ENCODE peak calls at places on chromosomes 5 and 9, in eight cellular contexts. One of them, this sample, is unnamed.

GRCh38 chr5:18970000-18970399 is 1018.0 kb downstream of the CDH18 start:
- DNase-seq in frontal cortex: no peak
- DNase-seq in AML-193: no peak
- DNase-seq in NCI-H187: no peak
- DNase-seq in activated CD8-positive, alpha-beta T cell treated with anti-CD3 and anti-CD28 coated beads for 36 hours: no peak
- DNase-seq in cortex of kidney: no peak
- DNase-seq in NCI-H748 treated with DMSO at 0.1 percent for 48 hours: no peak
- DNase-seq in T-cell: no peak
- DNase-seq in this sample: no peak

GRCh38 chr5:127425868-127426267 is 91.6 kb upstream of the PRRC1 start:
- DNase-seq in T-cell: no peak
- DNase-seq in NCI-H187: no peak
- DNase-seq in NCI-H748 treated with DMSO at 0.1 percent for 48 hours: no peak
- DNase-seq in activated CD8-positive, alpha-beta T cell treated with anti-CD3 and anti-CD28 coated beads for 36 hours: no peak
- DNase-seq in cortex of kidney: no peak
- DNase-seq in AML-193: no peak
- DNase-seq in frontal cortex: no peak
- DNase-seq in this sample: no peak

GRCh38 chr5:180027449-180028089 is 44.0 kb downstream of the RNF130 start:
- DNase-seq in cortex of kidney: no peak
- DNase-seq in NCI-H748 treated with DMSO at 0.1 percent for 48 hours: no peak
- DNase-seq in T-cell: no peak
- DNase-seq in NCI-H187: no peak
- DNase-seq in frontal cortex: no peak
- DNase-seq in activated CD8-positive, alpha-beta T cell treated with anti-CD3 and anti-CD28 coated beads for 36 hours: no peak
- DNase-seq in AML-193: no peak
- DNase-seq in this sample: no peak

GRCh38 chr9:90069107-90069506 is 464.3 kb downstream of the GADD45G start:
- DNase-seq in frontal cortex: no peak
- DNase-seq in NCI-H748 treated with DMSO at 0.1 percent for 48 hours: no peak
- DNase-seq in NCI-H187: no peak
- DNase-seq in cortex of kidney: no peak
- DNase-seq in activated CD8-positive, alpha-beta T cell treated with anti-CD3 and anti-CD28 coated beads for 36 hours: no peak
- DNase-seq in AML-193: no peak
- DNase-seq in T-cell: no peak
- DNase-seq in this sample: no peak

GRCh38 chr5:100615362-100615761 is 80.2 kb downstream of the FAM174A start:
- DNase-seq in NCI-H187: no peak
- DNase-seq in frontal cortex: no peak
- DNase-seq in cortex of kidney: no peak
- DNase-seq in NCI-H748 treated with DMSO at 0.1 percent for 48 hours: no peak
- DNase-seq in T-cell: no peak
- DNase-seq in activated CD8-positive, alpha-beta T cell treated with anti-CD3 and anti-CD28 coated beads for 36 hours: no peak
- DNase-seq in AML-193: no peak
- DNase-seq in this sample: no peak

GRCh38 chr9:94805585-94805984 is 79.1 kb downstream of the AOPEP start:
- DNase-seq in NCI-H187: no peak
- DNase-seq in cortex of kidney: no peak
- DNase-seq in activated CD8-positive, alpha-beta T cell treated with anti-CD3 and anti-CD28 coated beads for 36 hours: no peak
- DNase-seq in frontal cortex: no peak
- DNase-seq in AML-193: peak
- DNase-seq in T-cell: no peak
- DNase-seq in NCI-H748 treated with DMSO at 0.1 percent for 48 hours: peak
- DNase-seq in this sample: no peak

GRCh38 chr5:93433422-93433821 is 147.6 kb downstream of the NR2F1-AS1 start:
- DNase-seq in AML-193: no peak
- DNase-seq in NCI-H748 treated with DMSO at 0.1 percent for 48 hours: no peak
- DNase-seq in activated CD8-positive, alpha-beta T cell treated with anti-CD3 and anti-CD28 coated beads for 36 hours: no peak
- DNase-seq in NCI-H187: no peak
- DNase-seq in frontal cortex: no peak
- DNase-seq in T-cell: no peak
- DNase-seq in cortex of kidney: no peak
- DNase-seq in this sample: no peak

GRCh38 chr9:110261631-110262030 is 5.3 kb upstream of the TXN start:
- DNase-seq in frontal cortex: no peak
- DNase-seq in cortex of kidney: no peak
- DNase-seq in AML-193: no peak
- DNase-seq in activated CD8-positive, alpha-beta T cell treated with anti-CD3 and anti-CD28 coated beads for 36 hours: no peak
- DNase-seq in NCI-H748 treated with DMSO at 0.1 percent for 48 hours: no peak
- DNase-seq in NCI-H187: no peak
- DNase-seq in T-cell: no peak
- DNase-seq in this sample: no peak

GRCh38 chr5:135038829-135039525 is 4.9 kb upstream of the PITX1 start:
- DNase-seq in activated CD8-positive, alpha-beta T cell treated with anti-CD3 and anti-CD28 coated beads for 36 hours: peak
- DNase-seq in NCI-H748 treated with DMSO at 0.1 percent for 48 hours: no peak
- DNase-seq in AML-193: no peak
- DNase-seq in cortex of kidney: no peak
- DNase-seq in NCI-H187: no peak
- DNase-seq in frontal cortex: no peak
- DNase-seq in T-cell: no peak
- DNase-seq in this sample: no peak

GRCh38 chr9:133048595-133048994 is 13.2 kb upstream of the CEL start:
- DNase-seq in NCI-H187: no peak
- DNase-seq in T-cell: no peak
- DNase-seq in NCI-H748 treated with DMSO at 0.1 percent for 48 hours: no peak
- DNase-seq in AML-193: peak
- DNase-seq in frontal cortex: peak
- DNase-seq in activated CD8-positive, alpha-beta T cell treated with anti-CD3 and anti-CD28 coated beads for 36 hours: peak
- DNase-seq in cortex of kidney: no peak
- DNase-seq in this sample: peak

GRCh38 chr9:85172001-85172978 is 502.8 kb downstream of the NTRK2 start:
- DNase-seq in frontal cortex: no peak
- DNase-seq in NCI-H748 treated with DMSO at 0.1 percent for 48 hours: no peak
- DNase-seq in T-cell: no peak
- DNase-seq in cortex of kidney: no peak
- DNase-seq in AML-193: no peak
- DNase-seq in NCI-H187: no peak
- DNase-seq in activated CD8-positive, alpha-beta T cell treated with anti-CD3 and anti-CD28 coated beads for 36 hours: no peak
- DNase-seq in this sample: no peak

GRCh38 chr9:81894891-81895290 is 33.3 kb upstream of the SPATA31D4 start:
- DNase-seq in NCI-H187: no peak
- DNase-seq in frontal cortex: no peak
- DNase-seq in activated CD8-positive, alpha-beta T cell treated with anti-CD3 and anti-CD28 coated beads for 36 hours: no peak
- DNase-seq in T-cell: no peak
- DNase-seq in NCI-H748 treated with DMSO at 0.1 percent for 48 hours: no peak
- DNase-seq in AML-193: no peak
- DNase-seq in cortex of kidney: no peak
- DNase-seq in this sample: no peak

GRCh38 chr9:124255222-124255621 is 2.5 kb upstream of the NEK6 start:
- DNase-seq in T-cell: no peak
- DNase-seq in AML-193: no peak
- DNase-seq in NCI-H748 treated with DMSO at 0.1 percent for 48 hours: no peak
- DNase-seq in cortex of kidney: no peak
- DNase-seq in NCI-H187: no peak
- DNase-seq in frontal cortex: no peak
- DNase-seq in activated CD8-positive, alpha-beta T cell treated with anti-CD3 and anti-CD28 coated beads for 36 hours: no peak
- DNase-seq in this sample: peak

GRCh38 chr5:56026863-56027300 is 32.1 kb upstream of the IL6ST start:
- DNase-seq in cortex of kidney: no peak
- DNase-seq in T-cell: no peak
- DNase-seq in activated CD8-positive, alpha-beta T cell treated with anti-CD3 and anti-CD28 coated beads for 36 hours: no peak
- DNase-seq in NCI-H748 treated with DMSO at 0.1 percent for 48 hours: no peak
- DNase-seq in NCI-H187: no peak
- DNase-seq in frontal cortex: no peak
- DNase-seq in AML-193: peak
- DNase-seq in this sample: no peak

GRCh38 chr5:74240783-74241750 is 399.5 kb downstream of the ENC1 start:
- DNase-seq in T-cell: no peak
- DNase-seq in cortex of kidney: no peak
- DNase-seq in NCI-H187: no peak
- DNase-seq in frontal cortex: no peak
- DNase-seq in NCI-H748 treated with DMSO at 0.1 percent for 48 hours: no peak
- DNase-seq in AML-193: peak
- DNase-seq in activated CD8-positive, alpha-beta T cell treated with anti-CD3 and anti-CD28 coated beads for 36 hours: no peak
- DNase-seq in this sample: no peak

GRCh38 chr9:76643399-76644117 is 120.7 kb upstream of the PCA3 start:
- DNase-seq in NCI-H748 treated with DMSO at 0.1 percent for 48 hours: no peak
- DNase-seq in T-cell: no peak
- DNase-seq in NCI-H187: no peak
- DNase-seq in AML-193: no peak
- DNase-seq in activated CD8-positive, alpha-beta T cell treated with anti-CD3 and anti-CD28 coated beads for 36 hours: no peak
- DNase-seq in frontal cortex: no peak
- DNase-seq in cortex of kidney: no peak
- DNase-seq in this sample: no peak